ENCODE peak calls at places on chromosomes 2 and 18, in eight cellular contexts. T, G, C, M, N, X, H and K are unnamed samples.

GRCh38 chr2:223513771-223514455 is 88.2 kb downstream of the SCG2 start:
- DNase-seq in T (no peak), G (no peak), C (peak; percentile 56), M (no peak), N (peak; percentile 23), X (no peak), H (peak; percentile 37), K (no peak)

GRCh38 chr2:70529663-70530062 is 24.0 kb downstream of the TGFA start:
- DNase-seq in T (no peak), G (no peak), C (no peak), M (no peak), N (no peak), X (no peak), H (no peak), K (no peak)

GRCh38 chr2:212249451-212249850 is 289.2 kb downstream of the ERBB4 start:
- DNase-seq in T (no peak), G (no peak), C (peak; percentile 39), M (no peak), N (peak; percentile 47), X (no peak), H (peak; percentile 26), K (no peak)

GRCh38 chr2:176364578-176364977 is 95.3 kb downstream of the MTX2 start:
- DNase-seq in T (no peak), G (no peak), C (no peak), M (no peak), N (no peak), X (no peak), H (no peak), K (no peak)

GRCh38 chr18:13137939-13138821 is 80.4 kb upstream of the LDLRAD4 start:
- DNase-seq in T (no peak), G (peak; percentile 90), C (peak; percentile 26), M (no peak), N (no peak), X (peak; percentile 99), H (peak; percentile 9), K (no peak)

GRCh38 chr2:161138429-161138828 is 21.8 kb upstream of the TANK start:
- DNase-seq in T (no peak), G (no peak), C (no peak), M (no peak), N (no peak), X (no peak), H (no peak), K (no peak)

GRCh38 chr18:27540126-27540525 is 355.0 kb upstream of the CHST9 start:
- DNase-seq in T (peak; percentile 32), G (no peak), C (no peak), M (no peak), N (no peak), X (no peak), H (no peak), K (no peak)

GRCh38 chr18:60668583-60668982 is 296.0 kb upstream of the MC4R start:
- DNase-seq in T (no peak), G (no peak), C (no peak), M (no peak), N (no peak), X (no peak), H (no peak), K (no peak)

GRCh38 chr2:237475704-237476107 is 11.3 kb upstream of the MLPH start:
- DNase-seq in T (peak; percentile 21), G (no peak), C (no peak), M (peak; percentile 16), N (peak; percentile 84), X (no peak), H (peak; percentile 92), K (no peak)

GRCh38 chr2:238916875-238917590 is 69.1 kb downstream of the TWIST2 start:
- DNase-seq in T (no peak), G (no peak), C (no peak), M (no peak), N (no peak), X (no peak), H (peak; percentile 55), K (peak; percentile 63)

GRCh38 chr2:232527905-232528470 is 2.0 kb downstream of the CHRND start:
- DNase-seq in T (no peak), G (no peak), C (no peak), M (no peak), N (no peak), X (no peak), H (no peak), K (no peak)

GRCh38 chr2:138956116-138956515 is 175.9 kb upstream of the NXPH2 start:
- DNase-seq in T (no peak), G (no peak), C (no peak), M (no peak), N (no peak), X (no peak), H (no peak), K (no peak)

GRCh38 chr2:202135111-202135874 is 62.2 kb downstream of the KIAA2012 start:
- DNase-seq in T (no peak), G (peak; percentile 68), C (peak; percentile 100), M (no peak), N (peak; percentile 99), X (no peak), H (peak; percentile 97), K (peak; percentile 92)

GRCh38 chr2:17605691-17606090 is 65.2 kb downstream of the VSNL1 start:
- DNase-seq in T (no peak), G (no peak), C (no peak), M (no peak), N (no peak), X (no peak), H (no peak), K (no peak)

DNA sequence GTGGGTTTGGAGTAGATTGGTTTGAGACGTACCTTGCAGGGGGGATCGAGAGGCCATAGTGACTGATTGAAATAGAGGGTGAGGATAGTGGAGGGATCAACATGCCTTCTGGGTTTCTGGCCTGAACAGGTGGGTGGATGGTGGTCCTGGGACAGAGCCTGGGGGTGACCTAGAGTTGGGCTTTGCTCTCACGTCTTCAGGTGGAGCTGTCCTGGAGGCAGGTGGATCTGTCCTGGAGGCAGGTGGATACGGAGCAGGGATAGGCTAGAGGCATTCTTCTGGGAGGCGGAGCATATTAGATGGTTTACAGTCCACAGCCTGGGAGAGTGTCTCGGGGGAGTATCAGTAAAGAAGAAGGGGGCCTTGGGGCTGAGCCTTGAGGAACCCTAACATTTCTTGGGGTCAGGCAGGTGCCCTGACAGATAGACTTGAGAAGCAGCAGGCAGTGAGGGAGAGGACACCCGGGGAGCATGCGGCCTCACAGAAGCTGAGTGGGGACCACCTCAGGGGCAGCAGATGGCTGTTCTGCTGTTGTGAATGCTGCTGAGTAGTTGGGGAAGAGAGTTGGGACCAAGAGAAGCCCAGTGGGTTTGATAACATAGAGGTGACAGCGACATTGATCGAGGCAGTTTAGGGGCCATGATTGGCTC is 1.6 kb downstream of the CAPN10 start:
- DNase-seq in T (no peak), G (no peak), C (no peak), M (no peak), N (no peak), X (no peak), H (no peak), K (peak; percentile 50)
- H3K4me1 ChIP-seq in T (peaks cover 21% of the 10 kb centered on the region), G (peaks cover 15% of the 10 kb centered on the region), C (peaks cover 12% of the 10 kb centered on the region), M (peaks cover 21% of the 10 kb centered on the region), N (peaks cover 38% of the 10 kb centered on the region), X (peaks cover 42% of the 10 kb centered on the region), H (peaks cover 19% of the 10 kb centered on the region), K (peaks cover 28% of the 10 kb centered on the region)

DNA sequence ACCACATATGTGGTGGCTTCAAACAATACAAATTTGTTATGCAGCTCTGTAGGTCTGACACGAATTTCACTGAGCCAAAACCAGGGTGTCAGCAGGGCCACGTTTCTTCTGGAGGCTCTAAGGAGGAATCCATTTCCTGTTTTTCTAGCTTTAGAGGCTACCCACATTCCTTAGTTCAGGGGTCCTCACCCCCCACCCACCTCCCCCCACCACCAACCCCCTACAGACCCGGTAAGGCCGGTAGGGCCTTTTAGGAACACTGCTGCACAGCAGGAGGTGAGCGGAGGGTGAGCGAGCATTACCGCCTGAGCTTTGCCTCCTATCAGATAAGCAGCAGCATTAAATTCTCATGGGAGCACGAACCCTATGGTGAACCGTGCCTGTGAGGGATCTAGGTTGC is 10.6 kb upstream of the SLC39A10 start:
- DNase-seq in T (no peak), G (no peak), C (no peak), M (peak; percentile 9), N (no peak), X (no peak), H (no peak), K (no peak)
- H3K27ac ChIP-seq in T (no peak overlapping the region), G (no peak overlapping the region), C (no peak overlapping the region), M (peak overlapping the region; percentile 74), N (no peak overlapping the region), X (no peak overlapping the region), H (no peak overlapping the region), K (no peak overlapping the region)

DNA sequence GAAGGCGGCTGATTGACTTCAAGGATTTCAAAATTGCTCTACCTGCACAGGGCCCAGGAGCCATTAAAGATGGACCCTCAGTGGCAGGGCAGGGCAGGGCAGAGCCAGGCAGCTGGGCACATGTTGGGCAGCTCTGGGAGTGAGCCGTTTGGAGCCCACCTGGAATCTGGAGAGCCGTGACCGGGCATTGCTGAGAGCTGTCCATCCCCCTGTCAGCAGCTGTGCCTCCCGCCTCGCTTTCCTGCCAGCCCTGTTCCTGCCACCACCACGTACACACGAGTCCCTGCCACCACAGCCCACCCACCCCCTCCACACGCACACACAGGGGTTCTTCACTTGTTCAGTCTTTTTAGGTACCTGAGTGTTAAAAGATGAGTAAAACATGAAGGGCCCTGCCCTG is 22.9 kb downstream of the ATOH8 start:
- DNase-seq in T (no peak), G (no peak), C (no peak), M (no peak), N (no peak), X (no peak), H (no peak), K (peak; percentile 48)
- H3K9ac ChIP-seq in T (no peak overlapping the region), G (no peak overlapping the region), C (no peak overlapping the region), M (no peak overlapping the region), N (no peak overlapping the region), X (no peak overlapping the region), H (no peak overlapping the region), K (no peak overlapping the region)

DNA sequence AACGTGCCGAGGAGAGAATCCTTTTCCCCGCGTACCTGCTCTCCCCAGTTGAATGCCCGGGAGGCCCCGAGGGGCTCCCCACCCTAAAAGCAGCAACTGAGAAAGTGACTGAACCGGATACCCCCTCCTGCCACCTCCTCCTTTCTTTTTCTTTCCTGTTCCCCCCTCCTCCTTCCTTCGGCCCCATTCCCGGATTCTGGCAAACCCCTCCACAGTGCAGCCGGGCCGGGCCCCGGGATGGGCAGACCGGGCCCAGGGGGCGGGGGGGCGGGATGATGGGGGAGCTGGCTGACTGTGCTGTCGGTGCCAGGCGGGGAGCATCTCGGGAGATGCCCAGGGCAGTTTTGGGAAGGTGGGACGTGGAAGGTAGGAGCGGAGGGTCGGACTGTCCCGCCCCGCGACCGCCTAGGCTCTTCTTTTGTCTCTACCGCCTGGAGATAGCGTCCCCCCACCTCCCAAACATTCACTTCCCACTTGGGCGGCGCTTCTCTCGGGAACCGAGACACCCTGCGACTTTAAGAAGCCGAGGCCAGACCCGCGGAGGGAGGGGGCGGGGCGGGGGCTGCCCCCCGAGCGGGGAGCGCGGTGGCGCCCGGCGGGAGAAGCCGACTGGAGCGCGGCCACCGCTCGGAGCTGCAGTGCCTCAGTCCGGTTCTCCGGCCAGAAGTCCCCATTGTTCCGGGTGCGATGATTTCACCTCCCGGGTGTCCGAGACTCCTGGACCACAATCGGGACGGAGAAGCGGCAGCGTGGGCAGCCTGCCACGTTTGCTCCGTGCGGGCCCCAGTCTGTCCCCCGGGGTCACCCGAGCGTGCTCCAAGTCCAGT is 8.2 kb downstream of the DLX2 start:
- DNase-seq in T (peak; percentile 38), G (no peak), C (no peak), M (no peak), N (no peak), X (no peak), H (peak; percentile 72), K (peak; percentile 61)
- H3K4me1 ChIP-seq in T (peaks cover 31% of the 10 kb centered on the region), G (peaks cover 25% of the 10 kb centered on the region), C (peaks cover 16% of the 10 kb centered on the region), M (peaks cover 19% of the 10 kb centered on the region), N (peaks cover 49% of the 10 kb centered on the region), X (peaks cover 55% of the 10 kb centered on the region), H (peaks cover 40% of the 10 kb centered on the region), K (no peaks in the 10 kb centered on the region)